ENCODE peak calls at places on chromosomes 3 and 15, in nine cellular contexts. T is foreskin fibroblast; F is right lobe of liver; R is mammary epithelial cell; K is AG04450; U is heart right ventricle; N is fibroblast of pulmonary artery; A is CD4-positive, alpha-beta T cell; I is lower lobe of right lung. X is an unnamed sample.

GRCh38 chr3:133376805-133377204 is 23.1 kb upstream of the BFSP2 start:
- DNase-seq in T (no peak), F (no peak), R (no peak), K (no peak), U (no peak), N (no peak), A (no peak), I (no peak), X (no peak)

GRCh38 chr15:76903251-76903681 is 1.9 kb downstream of the SCAPER start:
- DNase-seq in T (peak), F (no peak), R (peak), K (peak), U (no peak), N (peak), A (no peak), I (no peak), X (peak)

GRCh38 chr3:10875914-10876313 is 59.9 kb downstream of the SLC6A11 start:
- DNase-seq in T (no peak), F (no peak), R (no peak), K (no peak), U (no peak), N (no peak), A (no peak), I (no peak), X (no peak)

GRCh38 chr15:80850941-80851451 is 71.8 kb downstream of the CEMIP start:
- DNase-seq in T (no peak), F (peak), R (peak), K (no peak), U (no peak), N (no peak), A (no peak), I (no peak), X (no peak)

GRCh38 chr3:50657816-50658215 is 16.9 kb upstream of the DOCK3 start:
- DNase-seq in T (no peak), F (no peak), R (no peak), K (no peak), U (no peak), N (no peak), A (peak), I (no peak), X (no peak)

GRCh38 chr15:73072894-73073293 is 20.6 kb downstream of the NEO1 start:
- DNase-seq in T (no peak), F (no peak), R (no peak), K (no peak), U (no peak), N (no peak), A (no peak), I (no peak), X (no peak)

GRCh38 chr15:41336549-41336948 is 3.9 kb downstream of the NUSAP1 start:
- DNase-seq in T (no peak), F (no peak), R (no peak), K (no peak), U (no peak), N (no peak), A (no peak), I (no peak), X (no peak)

GRCh38 chr15:82810863-82811421 is 1.5 kb downstream of the WHAMM start:
- DNase-seq in T (no peak), F (no peak), R (peak), K (no peak), U (no peak), N (peak), A (no peak), I (no peak), X (no peak)

GRCh38 chr3:193909387-193909786 is 226.6 kb upstream of the HES1 start:
- DNase-seq in T (no peak), F (no peak), R (no peak), K (no peak), U (no peak), N (no peak), A (no peak), I (no peak), X (peak)

GRCh38 chr15:98875309-98875708 is 132.3 kb downstream of the PGPEP1L start:
- DNase-seq in T (no peak), F (no peak), R (no peak), K (no peak), U (no peak), N (no peak), A (no peak), I (no peak), X (no peak)

GRCh38 chr3:47578691-47579632 is at the start of gene CSPG5:
- DNase-seq in T (no peak), F (peak), R (no peak), K (no peak), U (no peak), N (no peak), A (peak), I (peak), X (peak)

GRCh38 chr3:50572158-50572557 is 2.8 kb downstream of the HEMK1 start:
- DNase-seq in T (peak), F (peak), R (peak), K (peak), U (peak), N (peak), A (peak), I (peak), X (peak)

GRCh38 chr3:131109156-131109555 is 82.5 kb downstream of the NEK11 start:
- DNase-seq in T (no peak), F (no peak), R (no peak), K (no peak), U (no peak), N (no peak), A (no peak), I (no peak), X (no peak)

GRCh38 chr3:11604139-11604895 is 39.4 kb downstream of the VGLL4 start:
- DNase-seq in T (peak), F (no peak), R (no peak), K (peak), U (no peak), N (peak), A (no peak), I (no peak), X (no peak)

GRCh38 chr3:193767353-193768068 is 174.5 kb downstream of the OPA1 start:
- DNase-seq in T (no peak), F (no peak), R (no peak), K (no peak), U (no peak), N (no peak), A (no peak), I (no peak), X (no peak)

GRCh38 chr3:17140670-17141505 is 256.1 kb downstream of the PLCL2 start:
- DNase-seq in T (no peak), F (no peak), R (no peak), K (no peak), U (peak), N (no peak), A (no peak), I (no peak), X (no peak)

GRCh38 chr15:100681335-100681746 is 79.0 kb downstream of the ASB7 start:
- DNase-seq in T (no peak), F (no peak), R (no peak), K (no peak), U (no peak), N (no peak), A (no peak), I (no peak), X (no peak)

GRCh38 chr3:23396746-23397145 is 193.6 kb downstream of the UBE2E2 start:
- DNase-seq in T (no peak), F (no peak), R (peak), K (no peak), U (no peak), N (peak), A (no peak), I (no peak), X (no peak)

GRCh38 chr3:129016725-129017530 is 15.8 kb downstream of the EFCC1 start:
- DNase-seq in T (no peak), F (no peak), R (no peak), K (no peak), U (peak), N (no peak), A (no peak), I (peak), X (peak)

GRCh38 chr3:7190094-7190493 is 329.2 kb downstream of the GRM7 start:
- DNase-seq in T (no peak), F (no peak), R (no peak), K (no peak), U (no peak), N (peak), A (no peak), I (no peak), X (no peak)

GRCh38 chr3:141959921-141960554 is 83.6 kb downstream of the ATP1B3 start:
- DNase-seq in T (peak), F (no peak), R (peak), K (no peak), U (no peak), N (peak), A (no peak), I (no peak), X (no peak)

GRCh38 chr15:33724321-33725036 is 243.8 kb upstream of the CHRM5 start:
- DNase-seq in T (no peak), F (no peak), R (no peak), K (no peak), U (no peak), N (no peak), A (no peak), I (no peak), X (no peak)

DNA sequence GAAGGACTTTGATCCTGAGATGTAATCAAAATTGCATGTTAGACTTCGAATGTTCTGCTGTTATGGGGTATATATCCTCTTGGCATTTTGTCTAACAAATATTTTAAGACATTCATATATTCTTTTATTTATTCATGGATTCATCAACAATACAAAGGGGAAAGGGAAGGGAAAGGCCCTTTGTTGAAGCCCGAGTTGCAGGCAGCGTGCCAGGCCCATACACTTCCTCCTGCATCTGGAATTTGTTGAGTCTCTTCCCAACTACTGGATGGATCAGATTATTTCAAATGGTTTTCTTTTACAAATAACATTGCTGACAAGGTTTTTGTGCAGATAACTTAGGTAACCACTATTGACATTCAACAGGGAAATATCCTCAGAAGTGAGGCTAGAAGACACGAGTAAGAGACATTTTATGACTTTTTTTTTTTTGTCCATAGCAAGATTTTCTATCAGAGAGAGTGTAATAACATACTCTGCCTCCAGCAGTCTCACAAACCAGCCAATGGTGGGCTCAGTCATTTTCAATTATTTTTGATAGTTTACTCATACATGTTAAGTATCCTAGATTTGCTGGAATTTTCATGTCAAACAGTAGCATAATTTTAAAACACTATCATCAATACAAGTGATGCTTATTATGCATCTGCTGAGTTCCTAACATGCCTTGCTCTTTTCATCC is 94.3 kb downstream of the RPL39L start:
- DNase-seq in T (no peak), F (peak), R (no peak), K (no peak), U (peak), N (peak), A (no peak), I (no peak), X (no peak)
- TF ChIP-seq CTCF in T (no peak), F (no peak), R (peak), K (no peak), U (no peak), N (peak), A (no peak), I (no peak), X (no peak)

DNA sequence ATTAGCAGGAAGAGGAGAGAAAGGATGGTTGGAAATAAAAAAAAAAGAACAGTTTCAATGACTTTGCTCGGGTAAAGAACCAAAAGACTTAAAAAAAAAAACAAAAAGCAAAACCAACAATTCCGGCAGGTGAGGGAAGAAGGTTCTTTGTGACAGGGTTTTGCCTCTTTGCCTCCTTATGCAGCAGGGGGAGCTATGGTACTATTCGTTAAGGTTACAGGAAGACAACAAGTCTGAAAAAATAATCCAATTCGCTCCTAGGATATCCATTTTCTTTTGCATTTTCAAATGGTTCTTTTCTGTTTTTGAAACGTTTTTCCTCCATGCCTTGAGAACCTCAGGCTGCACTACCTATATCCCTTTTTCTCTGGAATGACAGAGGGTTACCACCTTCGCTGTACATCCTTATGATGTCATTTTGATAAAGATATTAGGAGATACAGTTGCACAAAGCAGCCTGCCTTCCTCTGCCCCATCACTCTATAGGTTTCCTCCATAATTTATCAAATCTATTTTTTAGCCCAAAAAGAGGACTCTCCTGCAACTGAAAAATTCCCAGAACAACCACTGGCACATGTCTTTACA is 55.0 kb downstream of the CFAP20DC start:
- DNase-seq in T (peak), F (no peak), R (peak), K (peak), U (peak), N (peak), A (no peak), I (no peak), X (peak)
- TF ChIP-seq CTCF in T (peak), F (peak), R (peak), K (peak), U (peak), N (peak), A (peak), I (peak), X (peak)

GRCh38 chr3:13069495-13069894 is 3.7 kb downstream of the IQSEC1 start:
- DNase-seq in T (no peak), F (no peak), R (no peak), K (no peak), U (no peak), N (no peak), A (no peak), I (no peak), X (peak)

GRCh38 chr3:13066236-13066635 is 7.0 kb downstream of the IQSEC1 start:
- DNase-seq in T (no peak), F (no peak), R (no peak), K (no peak), U (no peak), N (no peak), A (no peak), I (no peak), X (no peak)

GRCh38 chr3:13070622-13071021 is 2.6 kb downstream of the IQSEC1 start:
- DNase-seq in T (no peak), F (no peak), R (no peak), K (no peak), U (no peak), N (no peak), A (no peak), I (no peak), X (no peak)

GRCh38 chr3:13067778-13068177 is 5.5 kb downstream of the IQSEC1 start:
- DNase-seq in T (no peak), F (no peak), R (no peak), K (no peak), U (no peak), N (no peak), A (no peak), I (no peak), X (no peak)

DNA sequence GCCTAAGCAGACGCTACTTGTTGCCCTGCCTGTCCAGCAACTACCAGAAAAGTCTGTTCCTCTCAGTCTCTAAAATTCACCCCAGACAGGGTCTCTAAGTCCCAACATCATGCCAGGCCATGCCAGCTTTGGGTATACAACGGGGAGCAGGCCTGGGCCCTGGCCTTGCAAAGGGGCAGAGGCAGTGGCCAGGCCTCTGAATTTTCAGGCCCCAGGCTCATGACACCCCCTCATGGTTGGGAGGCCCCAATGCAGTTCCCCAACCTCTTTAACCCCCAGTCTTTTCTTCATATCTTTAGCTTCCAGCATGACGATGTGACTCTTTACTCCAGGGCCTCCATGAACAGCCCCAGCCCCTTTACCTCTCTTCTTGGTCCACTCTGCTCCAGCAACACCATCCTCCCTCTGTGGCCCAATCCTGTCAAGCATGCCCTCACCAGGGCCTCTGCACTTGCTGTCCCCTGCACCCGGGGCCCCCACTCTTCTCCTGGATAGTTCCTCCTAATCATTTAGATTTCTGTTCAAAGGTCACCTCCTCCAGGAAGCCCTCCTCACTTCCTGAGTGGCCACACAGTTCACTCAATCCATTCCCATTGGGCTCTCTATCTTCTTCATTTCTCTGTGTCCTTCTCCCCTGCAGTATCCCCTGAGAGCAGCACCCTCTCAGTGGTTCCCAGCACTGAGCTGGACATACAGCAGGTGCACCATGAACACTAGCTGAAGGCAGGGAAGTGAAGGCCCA is 4.8 kb downstream of the IQSEC1 start:
- DNase-seq in T (no peak), F (no peak), R (no peak), K (no peak), U (no peak), N (no peak), A (no peak), I (no peak), X (no peak)
- TF ChIP-seq CTCF in T (no peak), F (no peak), R (no peak), K (no peak), U (no peak), N (no peak), A (no peak), I (no peak), X (peak)

DNA sequence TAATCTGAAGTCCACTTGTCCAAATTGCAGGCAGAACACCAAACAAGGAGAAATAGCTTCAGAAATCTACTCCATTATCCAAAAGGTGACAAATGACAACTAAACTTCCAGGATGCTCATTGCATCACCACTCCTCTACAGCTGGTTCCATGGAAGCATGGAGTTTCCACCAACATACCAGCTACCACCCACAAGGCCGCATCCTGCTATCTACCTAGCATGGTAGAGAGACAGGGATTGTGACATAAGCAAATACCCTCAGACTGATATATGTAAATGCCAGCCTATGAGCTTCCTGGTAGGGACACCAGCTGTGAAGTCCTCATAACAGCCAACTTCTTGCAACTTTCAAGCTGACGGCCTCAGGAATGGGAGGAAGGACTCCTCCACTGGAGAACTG is at the start of gene TRIM42:
- DNase-seq in T (no peak), F (no peak), R (no peak), K (no peak), U (no peak), N (no peak), A (no peak), I (no peak), X (no peak)
- TF ChIP-seq CTCF in T (no peak), F (no peak), R (no peak), K (no peak), U (no peak), N (no peak), A (no peak), I (no peak), X (no peak)

X was measured in GM10248.